ENCODE peak calls at places on chromosomes 1 and 21, in six cellular contexts. E is fibroblast of mammary gland, V is RCC 7860, L is H9, X is HFFc6, A is NCI-H2171. O is an unnamed sample.

GRCh38 chr21:20998886-20999285 is 677 bp downstream of the NCAM2 start:
- DNase-seq in A (no peak), V (no peak), X (no peak), L (no peak), E (no peak), O (no peak)

GRCh38 chr1:175757381-175758015 is 14.1 kb upstream of the TNR start:
- DNase-seq in A (no peak), V (no peak), L (peak; percentile 85), X (no peak), E (peak; percentile 1), O (peak; percentile 67)

GRCh38 chr1:89927478-89927877 is 67.4 kb upstream of the ZNF326 start:
- DNase-seq in V (no peak), E (no peak), L (no peak), A (no peak), X (no peak), O (no peak)

GRCh38 chr1:41444796-41445195 is 39.7 kb downstream of the EDN2 start:
- DNase-seq in X (no peak), A (no peak), V (no peak), L (no peak), E (no peak), O (no peak)

GRCh38 chr21:20997633-20998455 is at the start of gene NCAM2:
- DNase-seq in L (peak; percentile 83), A (peak; percentile 51), V (no peak), E (peak; percentile 66), X (peak; percentile 43), O (peak; percentile 61)

GRCh38 chr1:44829506-44830384 is 13.3 kb downstream of the PTCH2 start:
- DNase-seq in V (no peak), L (no peak), E (no peak), X (no peak), A (no peak), O (no peak)

GRCh38 chr1:80217377-80217986 is 1211.0 kb upstream of the ADGRL4 start:
- DNase-seq in L (no peak), E (peak; percentile 83), A (no peak), V (peak; percentile 51), X (peak; percentile 20), O (peak; percentile 9)

GRCh38 chr1:166858726-166859419 is 17.2 kb downstream of the TADA1 start:
- DNase-seq in V (no peak), L (no peak), A (no peak), X (no peak), E (no peak), O (no peak)

GRCh38 chr1:186143521-186143920 is 231.5 kb downstream of the TPR start:
- DNase-seq in X (no peak), E (peak; percentile 6), V (no peak), A (no peak), L (no peak), O (no peak)

GRCh38 chr1:116806245-116806644 is 52.0 kb downstream of the CD2 start:
- DNase-seq in X (no peak), E (no peak), V (no peak), A (no peak), L (no peak), O (no peak)

GRCh38 chr21:42317826-42318746 is 2.9 kb upstream of the TFF3 start:
- DNase-seq in A (peak; percentile 19), L (no peak), V (no peak), E (no peak), X (no peak), O (no peak)